ENCODE peak calls at places on chromosome 13, in four cellular contexts. One of them, this sample, is unnamed.
A peak's percentile ranks its signal among the peaks of the same experiment; 100 is the strongest.

GRCh38 chr13:43077446-43077845 is 54.1 kb downstream of the DNAJC15 start:
- DNase-seq in Panc1: no peak
- DNase-seq in HepG2: no peak
- DNase-seq in HCT116: no peak
- DNase-seq in this sample: no peak

GRCh38 chr13:38872693-38873092 is 117.9 kb downstream of the STOML3 start:
- DNase-seq in Panc1: peak; percentile 13
- DNase-seq in HepG2: peak; percentile 35
- DNase-seq in HCT116: peak; percentile 42
- DNase-seq in this sample: peak; percentile 41

GRCh38 chr13:50386527-50387123 is 371.4 kb downstream of the KCNRG start:
- DNase-seq in Panc1: no peak
- DNase-seq in HepG2: no peak
- DNase-seq in HCT116: no peak
- DNase-seq in this sample: no peak

GRCh38 chr13:35672611-35673010 is 196.1 kb upstream of the MAB21L1 start:
- DNase-seq in Panc1: no peak
- DNase-seq in HepG2: no peak
- DNase-seq in HCT116: no peak
- DNase-seq in this sample: no peak

GRCh38 chr13:92830821-92831220 is 395.8 kb upstream of the GPC6 start:
- DNase-seq in Panc1: no peak
- DNase-seq in HepG2: no peak
- DNase-seq in HCT116: no peak
- DNase-seq in this sample: no peak

GRCh38 chr13:27770809-27771208 is 21.5 kb upstream of the GSX1 start:
- DNase-seq in Panc1: peak; percentile 18
- DNase-seq in HepG2: peak; percentile 42
- DNase-seq in HCT116: peak; percentile 31
- DNase-seq in this sample: peak; percentile 20

GRCh38 chr13:66405908-66406802 is 824.0 kb downstream of the PCDH9 start:
- DNase-seq in Panc1: peak; percentile 38
- DNase-seq in HepG2: no peak
- DNase-seq in HCT116: no peak
- DNase-seq in this sample: no peak

GRCh38 chr13:25171517-25172302 is at the start of gene AMER2:
- DNase-seq in Panc1: no peak
- DNase-seq in HepG2: no peak
- DNase-seq in HCT116: no peak
- DNase-seq in this sample: peak; percentile 75

GRCh38 chr13:104993708-104994107 is 1541.8 kb downstream of the EFNB2 start:
- DNase-seq in Panc1: no peak
- DNase-seq in HepG2: no peak
- DNase-seq in HCT116: no peak
- DNase-seq in this sample: no peak

GRCh38 chr13:102141625-102142472 is 260.0 kb downstream of the FGF14 start:
- DNase-seq in Panc1: no peak
- DNase-seq in HepG2: peak; percentile 4
- DNase-seq in HCT116: no peak
- DNase-seq in this sample: no peak

GRCh38 chr13:29570058-29570654 is 25.3 kb downstream of the SLC7A1 start:
- DNase-seq in Panc1: no peak
- DNase-seq in HepG2: no peak
- DNase-seq in HCT116: no peak
- DNase-seq in this sample: no peak

GRCh38 chr13:109154546-109154945 is 525.1 kb downstream of the MYO16 start:
- DNase-seq in Panc1: no peak
- DNase-seq in HepG2: no peak
- DNase-seq in HCT116: no peak
- DNase-seq in this sample: no peak

GRCh38 chr13:77042566-77043177 is 15.7 kb upstream of the FBXL3 start:
- DNase-seq in Panc1: no peak
- DNase-seq in HepG2: no peak
- DNase-seq in HCT116: no peak
- DNase-seq in this sample: no peak

GRCh38 chr13:68380041-68380973 is 1150.2 kb upstream of the PCDH9 start:
- DNase-seq in Panc1: no peak
- DNase-seq in HepG2: peak; percentile 90
- DNase-seq in HCT116: no peak
- DNase-seq in this sample: no peak

GRCh38 chr13:94956407-94957110 is 244.2 kb upstream of the SOX21 start:
- DNase-seq in Panc1: no peak
- DNase-seq in HepG2: no peak
- DNase-seq in HCT116: no peak
- DNase-seq in this sample: no peak
- TF ChIP-seq SIN3A in Panc1: no peak
- TF ChIP-seq SIN3A in HepG2: no peak
- TF ChIP-seq SIN3A in HCT116: no peak
- TF ChIP-seq SIN3A in this sample: no peak

GRCh38 chr13:78608705-78609463 is 5.5 kb upstream of the POU4F1 start:
- DNase-seq in Panc1: no peak
- DNase-seq in HepG2: no peak
- DNase-seq in HCT116: no peak
- DNase-seq in this sample: peak; percentile 60

GRCh38 chr13:78608254-78608704 is 4.9 kb upstream of the POU4F1 start:
- DNase-seq in Panc1: no peak
- DNase-seq in HepG2: no peak
- DNase-seq in HCT116: no peak
- DNase-seq in this sample: peak; percentile 42

GRCh38 chr13:78611040-78611439 is 7.7 kb upstream of the POU4F1 start:
- DNase-seq in Panc1: no peak
- DNase-seq in HepG2: no peak
- DNase-seq in HCT116: no peak
- DNase-seq in this sample: no peak

GRCh38 chr13:78610381-78610883 is 7.1 kb upstream of the POU4F1 start:
- DNase-seq in Panc1: no peak
- DNase-seq in HepG2: no peak
- DNase-seq in HCT116: no peak
- DNase-seq in this sample: no peak

GRCh38 chr13:78609464-78610205 is 6.3 kb upstream of the POU4F1 start:
- DNase-seq in Panc1: no peak
- DNase-seq in HepG2: no peak
- DNase-seq in HCT116: no peak
- DNase-seq in this sample: peak; percentile 54
- TF ChIP-seq SIN3A in Panc1: no peak
- TF ChIP-seq SIN3A in HepG2: no peak
- TF ChIP-seq SIN3A in HCT116: no peak
- TF ChIP-seq SIN3A in this sample: no peak

GRCh38 chr13:98742961-98743360 is 9.5 kb downstream of the SLC15A1 start:
- DNase-seq in Panc1: no peak
- DNase-seq in HepG2: no peak
- DNase-seq in HCT116: no peak
- DNase-seq in this sample: no peak

GRCh38 chr13:98743377-98743776 is 9.1 kb downstream of the SLC15A1 start:
- DNase-seq in Panc1: no peak
- DNase-seq in HepG2: no peak
- DNase-seq in HCT116: no peak
- DNase-seq in this sample: no peak

GRCh38 chr13:98739023-98739422 is 13.4 kb downstream of the SLC15A1 start:
- DNase-seq in Panc1: no peak
- DNase-seq in HepG2: no peak
- DNase-seq in HCT116: no peak
- DNase-seq in this sample: no peak

GRCh38 chr13:98740131-98740530 is 12.3 kb downstream of the SLC15A1 start:
- DNase-seq in Panc1: no peak
- DNase-seq in HepG2: no peak
- DNase-seq in HCT116: no peak
- DNase-seq in this sample: no peak

DNA sequence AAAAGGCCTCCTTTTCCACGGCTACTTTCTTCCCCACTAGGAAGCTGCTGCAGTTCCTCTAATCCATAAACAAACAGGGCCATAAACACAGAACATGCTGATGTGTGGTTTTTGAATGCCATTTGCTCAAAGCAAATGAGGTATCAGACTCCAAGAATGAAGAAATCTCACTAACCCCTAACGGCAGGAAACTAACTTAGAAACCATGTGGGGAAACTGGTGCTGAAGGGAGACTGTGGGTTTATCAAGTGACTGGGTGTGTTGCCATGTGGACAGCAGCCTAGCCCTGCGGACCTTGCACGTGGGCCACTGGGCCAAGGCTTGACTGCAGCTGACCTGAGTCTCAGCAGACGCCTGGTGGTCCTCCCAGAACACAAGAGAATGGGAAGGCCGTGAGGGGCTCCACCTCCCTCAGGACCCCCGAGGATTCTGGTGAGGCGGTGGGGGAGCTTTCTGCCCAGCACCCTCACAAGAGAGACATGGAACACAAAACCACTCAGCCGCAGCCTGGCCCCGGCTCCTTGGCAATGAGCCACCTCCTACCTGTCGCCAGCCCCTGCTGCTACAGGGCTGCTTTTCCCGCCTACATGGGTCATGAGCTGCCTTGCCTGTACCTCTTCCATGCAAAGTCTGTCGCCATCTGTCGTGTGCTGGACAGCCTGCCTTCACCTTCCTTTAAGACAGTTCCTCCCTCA is 10.6 kb downstream of the SLC15A1 start:
- DNase-seq in Panc1: no peak
- DNase-seq in HepG2: no peak
- DNase-seq in HCT116: no peak
- DNase-seq in this sample: no peak
- TF ChIP-seq SIN3A in Panc1: no peak
- TF ChIP-seq SIN3A in HepG2: no peak
- TF ChIP-seq SIN3A in HCT116: no peak
- TF ChIP-seq SIN3A in this sample: no peak

DNA sequence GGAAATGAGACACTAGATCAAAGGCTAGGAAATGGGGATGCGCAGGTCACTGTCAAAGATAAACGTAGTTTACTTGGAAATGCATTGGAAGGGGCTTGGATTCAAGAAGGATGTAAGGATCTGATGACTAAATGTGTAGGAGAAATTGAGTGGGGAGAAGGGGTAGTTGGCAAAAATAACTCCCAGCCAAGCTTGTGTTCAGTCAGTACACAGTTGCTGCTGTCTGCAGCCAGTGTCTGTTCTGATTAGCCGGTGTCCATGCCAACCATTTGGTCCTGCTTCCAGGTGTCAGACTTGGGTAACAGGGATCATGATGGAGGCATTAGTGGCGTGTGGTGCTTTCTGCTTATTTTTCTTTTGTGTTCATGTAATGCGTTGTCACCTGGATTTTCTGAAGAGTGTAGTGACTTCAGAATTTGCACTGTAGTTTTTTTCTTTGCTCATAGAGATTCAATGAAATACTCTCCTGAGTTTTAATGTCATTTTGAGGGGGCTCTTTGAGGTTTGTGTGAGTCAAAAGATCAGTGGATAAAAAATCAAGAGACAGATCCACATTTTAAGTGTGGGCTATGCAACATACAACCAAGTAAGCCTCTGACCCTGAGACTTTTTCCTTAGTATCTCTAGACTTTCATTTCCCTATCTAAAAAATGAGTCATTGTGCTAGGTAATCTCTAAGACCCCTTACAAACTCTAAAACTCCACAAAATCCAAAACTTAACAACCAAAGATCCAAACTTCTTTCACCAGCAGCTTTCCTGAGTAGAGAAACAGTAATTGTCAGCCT is 103.9 kb downstream of the WDFY2 start:
- DNase-seq in Panc1: no peak
- DNase-seq in HepG2: peak; percentile 32
- DNase-seq in HCT116: no peak
- DNase-seq in this sample: peak; percentile 13
- TF ChIP-seq SIN3A in Panc1: no peak
- TF ChIP-seq SIN3A in HepG2: no peak
- TF ChIP-seq SIN3A in HCT116: no peak
- TF ChIP-seq SIN3A in this sample: no peak

DNA sequence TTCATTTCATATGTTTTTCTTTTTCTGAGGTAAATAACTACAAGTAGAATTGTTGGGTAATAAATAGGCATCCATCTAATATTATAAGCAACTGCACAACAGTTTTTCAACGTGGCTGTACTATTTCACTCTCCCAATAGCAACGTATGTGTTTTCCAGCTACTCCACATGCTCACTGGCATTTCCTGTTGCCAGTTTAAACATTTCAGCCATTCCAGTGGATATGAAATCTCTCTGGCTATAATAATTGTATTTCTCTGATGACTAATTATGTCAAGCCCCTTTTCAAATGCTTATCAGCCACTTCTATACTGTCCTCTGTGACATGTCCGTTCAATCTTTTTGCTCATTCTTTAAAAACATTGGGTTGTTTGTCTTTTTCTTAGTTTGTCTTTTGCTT is 26.8 kb upstream of the ALOX5AP start:
- DNase-seq in Panc1: no peak
- DNase-seq in HepG2: no peak
- DNase-seq in HCT116: no peak
- DNase-seq in this sample: no peak
- TF ChIP-seq SIN3A in Panc1: no peak
- TF ChIP-seq SIN3A in HepG2: no peak
- TF ChIP-seq SIN3A in HCT116: no peak
- TF ChIP-seq SIN3A in this sample: no peak

This sample was measured in SK-N-SH.